ENCODE peak calls at places on chromosome 18, in six cellular contexts. One of them, this sample, is unnamed.

GRCh38 chr18:22734812-22735627 is 198.1 kb upstream of the RBBP8 start:
- DNase-seq in body of pancreas: no peak
- DNase-seq in esophagus squamous epithelium: no peak
- DNase-seq in heart left ventricle: no peak
- DNase-seq in HCT116: no peak
- DNase-seq in HepG2: no peak
- DNase-seq in this sample: no peak

GRCh38 chr18:74082476-74083070 is 65.1 kb downstream of the FBXO15 start:
- DNase-seq in body of pancreas: peak
- DNase-seq in esophagus squamous epithelium: no peak
- DNase-seq in heart left ventricle: no peak
- DNase-seq in HCT116: peak
- DNase-seq in HepG2: peak
- DNase-seq in this sample: peak

GRCh38 chr18:76988827-76989646 is 143.5 kb downstream of the MBP start:
- DNase-seq in body of pancreas: no peak
- DNase-seq in esophagus squamous epithelium: no peak
- DNase-seq in heart left ventricle: no peak
- DNase-seq in HCT116: no peak
- DNase-seq in HepG2: no peak
- DNase-seq in this sample: no peak

GRCh38 chr18:38413202-38413601 is 847.6 kb upstream of the CELF4 start:
- DNase-seq in body of pancreas: no peak
- DNase-seq in esophagus squamous epithelium: no peak
- DNase-seq in heart left ventricle: no peak
- DNase-seq in HCT116: no peak
- DNase-seq in HepG2: no peak
- DNase-seq in this sample: no peak

GRCh38 chr18:57220485-57220884 is 73.6 kb downstream of the BOD1L2 start:
- DNase-seq in body of pancreas: no peak
- DNase-seq in esophagus squamous epithelium: no peak
- DNase-seq in heart left ventricle: no peak
- DNase-seq in HCT116: no peak
- DNase-seq in HepG2: no peak
- DNase-seq in this sample: no peak

GRCh38 chr18:61286867-61287266 is 46.4 kb upstream of the CDH20 start:
- DNase-seq in body of pancreas: no peak
- DNase-seq in esophagus squamous epithelium: no peak
- DNase-seq in heart left ventricle: no peak
- DNase-seq in HCT116: no peak
- DNase-seq in HepG2: no peak
- DNase-seq in this sample: no peak

GRCh38 chr18:58373486-58373885 is 255.4 kb downstream of the ALPK2 start:
- DNase-seq in body of pancreas: no peak
- DNase-seq in esophagus squamous epithelium: no peak
- DNase-seq in heart left ventricle: no peak
- DNase-seq in HCT116: no peak
- DNase-seq in HepG2: no peak
- DNase-seq in this sample: no peak

GRCh38 chr18:40109251-40110049 is 1845.6 kb upstream of the PIK3C3 start:
- DNase-seq in body of pancreas: no peak
- DNase-seq in esophagus squamous epithelium: no peak
- DNase-seq in heart left ventricle: no peak
- DNase-seq in HCT116: no peak
- DNase-seq in HepG2: no peak
- DNase-seq in this sample: no peak

GRCh38 chr18:8952796-8953760 is 149.4 kb upstream of the NDUFV2 start:
- DNase-seq in body of pancreas: no peak
- DNase-seq in esophagus squamous epithelium: no peak
- DNase-seq in heart left ventricle: no peak
- DNase-seq in HCT116: no peak
- DNase-seq in HepG2: no peak
- DNase-seq in this sample: no peak

GRCh38 chr18:49030692-49031443 is 80.1 kb upstream of the SMAD7 start:
- DNase-seq in body of pancreas: no peak
- DNase-seq in esophagus squamous epithelium: no peak
- DNase-seq in heart left ventricle: no peak
- DNase-seq in HCT116: no peak
- DNase-seq in HepG2: no peak
- DNase-seq in this sample: no peak

DNA sequence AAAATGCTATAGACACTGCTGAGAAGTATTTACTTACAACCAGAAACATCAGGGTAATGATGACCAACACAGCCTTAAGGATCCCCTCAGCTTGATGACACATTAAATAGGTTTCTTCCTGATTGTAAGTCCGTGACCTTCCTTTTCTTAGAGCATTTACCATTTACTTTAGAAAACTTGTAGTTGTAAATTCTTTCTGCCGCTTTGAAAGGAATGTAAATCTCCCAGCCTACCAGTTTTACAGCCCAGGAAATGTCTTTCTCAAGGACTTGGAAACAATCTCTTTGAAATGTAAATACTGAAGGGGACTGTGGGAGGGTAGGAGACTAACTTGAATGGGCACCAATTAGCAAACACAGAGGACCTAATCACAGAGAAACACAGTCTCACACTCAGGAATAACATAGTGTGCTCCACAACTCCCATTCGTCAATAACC is 278.6 kb downstream of the DSC3 start:
- DNase-seq in body of pancreas: no peak
- DNase-seq in esophagus squamous epithelium: no peak
- DNase-seq in heart left ventricle: no peak
- DNase-seq in HCT116: no peak
- DNase-seq in HepG2: no peak
- DNase-seq in this sample: no peak
- H3K27ac ChIP-seq in body of pancreas: no peak
- H3K27ac ChIP-seq in esophagus squamous epithelium: no peak
- H3K27ac ChIP-seq in heart left ventricle: no peak
- H3K27ac ChIP-seq in HCT116: no peak
- H3K27ac ChIP-seq in HepG2: no peak
- H3K27ac ChIP-seq in this sample: no peak

GRCh38 chr18:2919600-2919999 is 72.8 kb downstream of the EMILIN2 start:
- DNase-seq in body of pancreas: no peak
- DNase-seq in esophagus squamous epithelium: no peak
- DNase-seq in heart left ventricle: no peak
- DNase-seq in HCT116: no peak
- DNase-seq in HepG2: no peak
- DNase-seq in this sample: no peak

GRCh38 chr18:2920546-2921343 is 73.9 kb downstream of the EMILIN2 start:
- DNase-seq in body of pancreas: no peak
- DNase-seq in esophagus squamous epithelium: no peak
- DNase-seq in heart left ventricle: no peak
- DNase-seq in HCT116: no peak
- DNase-seq in HepG2: no peak
- DNase-seq in this sample: no peak

GRCh38 chr18:2921778-2922177 is 75.0 kb downstream of the EMILIN2 start:
- DNase-seq in body of pancreas: no peak
- DNase-seq in esophagus squamous epithelium: no peak
- DNase-seq in heart left ventricle: no peak
- DNase-seq in HCT116: no peak
- DNase-seq in HepG2: no peak
- DNase-seq in this sample: peak

GRCh38 chr18:2918761-2919550 is 72.2 kb downstream of the EMILIN2 start:
- DNase-seq in body of pancreas: no peak
- DNase-seq in esophagus squamous epithelium: no peak
- DNase-seq in heart left ventricle: no peak
- DNase-seq in HCT116: no peak
- DNase-seq in HepG2: no peak
- DNase-seq in this sample: no peak

GRCh38 chr18:2920027-2920426 is 73.2 kb downstream of the EMILIN2 start:
- DNase-seq in body of pancreas: no peak
- DNase-seq in esophagus squamous epithelium: no peak
- DNase-seq in heart left ventricle: no peak
- DNase-seq in HCT116: no peak
- DNase-seq in HepG2: no peak
- DNase-seq in this sample: peak
- TF ChIP-seq CTCF in body of pancreas: no peak
- TF ChIP-seq CTCF in esophagus squamous epithelium: no peak
- TF ChIP-seq CTCF in heart left ventricle: no peak
- TF ChIP-seq CTCF in HCT116: no peak
- TF ChIP-seq CTCF in HepG2: no peak
- TF ChIP-seq CTCF in this sample: no peak

GRCh38 chr18:3455090-3455640 is 5.2 kb downstream of the TGIF1 start:
- DNase-seq in body of pancreas: no peak
- DNase-seq in esophagus squamous epithelium: no peak
- DNase-seq in heart left ventricle: no peak
- DNase-seq in HCT116: no peak
- DNase-seq in HepG2: no peak
- DNase-seq in this sample: no peak

GRCh38 chr18:3456686-3457069 is 6.7 kb downstream of the TGIF1 start:
- DNase-seq in body of pancreas: no peak
- DNase-seq in esophagus squamous epithelium: no peak
- DNase-seq in heart left ventricle: no peak
- DNase-seq in HCT116: no peak
- DNase-seq in HepG2: peak
- DNase-seq in this sample: no peak

GRCh38 chr18:3454365-3455089 is 4.6 kb downstream of the TGIF1 start:
- DNase-seq in body of pancreas: peak
- DNase-seq in esophagus squamous epithelium: no peak
- DNase-seq in heart left ventricle: peak
- DNase-seq in HCT116: no peak
- DNase-seq in HepG2: peak
- DNase-seq in this sample: no peak

GRCh38 chr18:3457261-3457724 is 7.3 kb downstream of the TGIF1 start:
- DNase-seq in body of pancreas: peak
- DNase-seq in esophagus squamous epithelium: no peak
- DNase-seq in heart left ventricle: no peak
- DNase-seq in HCT116: no peak
- DNase-seq in HepG2: no peak
- DNase-seq in this sample: no peak

GRCh38 chr18:3455938-3456685 is 6.1 kb downstream of the TGIF1 start:
- DNase-seq in body of pancreas: no peak
- DNase-seq in esophagus squamous epithelium: no peak
- DNase-seq in heart left ventricle: no peak
- DNase-seq in HCT116: no peak
- DNase-seq in HepG2: peak
- DNase-seq in this sample: no peak
- TF ChIP-seq POLR2A in body of pancreas: peak
- TF ChIP-seq POLR2A in esophagus squamous epithelium: no peak
- TF ChIP-seq POLR2A in heart left ventricle: no peak
- TF ChIP-seq POLR2A in HCT116: no peak
- TF ChIP-seq POLR2A in HepG2: no peak
- TF ChIP-seq POLR2A in this sample: no peak

GRCh38 chr18:63155910-63156773 is 163.4 kb downstream of the BCL2 start:
- DNase-seq in body of pancreas: no peak
- DNase-seq in esophagus squamous epithelium: no peak
- DNase-seq in heart left ventricle: no peak
- DNase-seq in HCT116: no peak
- DNase-seq in HepG2: no peak
- DNase-seq in this sample: no peak
- H3K27ac ChIP-seq in body of pancreas: peak
- H3K27ac ChIP-seq in esophagus squamous epithelium: peak
- H3K27ac ChIP-seq in heart left ventricle: no peak
- H3K27ac ChIP-seq in HCT116: no peak
- H3K27ac ChIP-seq in HepG2: no peak
- H3K27ac ChIP-seq in this sample: no peak

GRCh38 chr18:59547691-59548182 is 149.5 kb downstream of the CCBE1 start:
- DNase-seq in body of pancreas: no peak
- DNase-seq in esophagus squamous epithelium: no peak
- DNase-seq in heart left ventricle: no peak
- DNase-seq in HCT116: no peak
- DNase-seq in HepG2: no peak
- DNase-seq in this sample: no peak
- TF ChIP-seq CTCF in body of pancreas: no peak
- TF ChIP-seq CTCF in esophagus squamous epithelium: no peak
- TF ChIP-seq CTCF in heart left ventricle: no peak
- TF ChIP-seq CTCF in HCT116: no peak
- TF ChIP-seq CTCF in HepG2: no peak
- TF ChIP-seq CTCF in this sample: peak

DNA sequence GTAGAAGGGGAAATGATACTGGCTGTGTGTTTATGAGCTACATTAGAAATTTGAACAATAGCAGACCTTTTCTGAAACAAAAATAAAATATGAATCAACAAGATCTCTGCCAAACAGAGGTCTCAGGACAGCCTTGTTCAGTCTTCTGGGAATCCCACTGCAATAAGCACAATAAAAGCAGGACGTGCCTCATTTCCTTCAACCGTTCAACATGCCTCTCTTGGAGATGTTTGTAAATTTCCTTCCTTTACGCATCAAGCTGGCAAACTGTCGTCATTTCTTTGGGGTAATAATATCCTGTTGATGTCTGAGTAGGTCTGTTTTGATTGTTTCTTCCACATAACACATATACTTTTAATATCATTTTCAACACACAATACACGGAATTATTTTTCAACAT is 77.2 kb downstream of the TCF4 start:
- DNase-seq in body of pancreas: no peak
- DNase-seq in esophagus squamous epithelium: no peak
- DNase-seq in heart left ventricle: peak
- DNase-seq in HCT116: no peak
- DNase-seq in HepG2: no peak
- DNase-seq in this sample: no peak
- TF ChIP-seq POLR2A in body of pancreas: no peak
- TF ChIP-seq POLR2A in esophagus squamous epithelium: peak
- TF ChIP-seq POLR2A in heart left ventricle: no peak
- TF ChIP-seq POLR2A in HCT116: no peak
- TF ChIP-seq POLR2A in HepG2: no peak
- TF ChIP-seq POLR2A in this sample: no peak

DNA sequence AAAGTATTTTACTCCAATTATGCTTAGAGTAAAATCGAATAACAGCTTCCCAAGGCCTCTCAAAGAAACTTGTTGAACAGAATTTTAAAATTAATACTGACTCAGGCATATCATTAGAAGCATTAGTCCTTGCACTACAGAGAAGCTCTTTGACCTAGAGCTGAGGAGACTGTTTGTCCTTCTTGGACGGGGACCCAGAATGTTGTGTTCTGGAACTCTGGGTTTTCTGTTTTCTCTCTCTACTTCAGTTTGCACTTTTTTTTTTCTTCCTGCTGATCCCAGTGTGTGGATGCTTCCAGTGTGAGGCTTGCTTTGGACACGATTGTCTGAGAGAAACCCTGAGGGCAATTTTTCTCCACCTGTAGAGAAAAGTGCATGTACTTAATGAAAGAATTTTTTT is 847.6 kb downstream of the SOCS6 start:
- DNase-seq in body of pancreas: no peak
- DNase-seq in esophagus squamous epithelium: no peak
- DNase-seq in heart left ventricle: no peak
- DNase-seq in HCT116: no peak
- DNase-seq in HepG2: no peak
- DNase-seq in this sample: no peak
- H3K27ac ChIP-seq in body of pancreas: no peak
- H3K27ac ChIP-seq in esophagus squamous epithelium: no peak
- H3K27ac ChIP-seq in heart left ventricle: no peak
- H3K27ac ChIP-seq in HCT116: no peak
- H3K27ac ChIP-seq in HepG2: no peak
- H3K27ac ChIP-seq in this sample: no peak

GRCh38 chr18:45835057-45835634 is 9.7 kb downstream of the SIGLEC15 start:
- DNase-seq in body of pancreas: no peak
- DNase-seq in esophagus squamous epithelium: no peak
- DNase-seq in heart left ventricle: no peak
- DNase-seq in HCT116: no peak
- DNase-seq in HepG2: no peak
- DNase-seq in this sample: no peak

GRCh38 chr18:45838302-45839070 is 13.0 kb downstream of the SIGLEC15 start:
- DNase-seq in body of pancreas: no peak
- DNase-seq in esophagus squamous epithelium: no peak
- DNase-seq in heart left ventricle: no peak
- DNase-seq in HCT116: no peak
- DNase-seq in HepG2: no peak
- DNase-seq in this sample: no peak

GRCh38 chr18:45839415-45840395 is 14.2 kb downstream of the SIGLEC15 start:
- DNase-seq in body of pancreas: peak
- DNase-seq in esophagus squamous epithelium: no peak
- DNase-seq in heart left ventricle: no peak
- DNase-seq in HCT116: peak
- DNase-seq in HepG2: peak
- DNase-seq in this sample: no peak

GRCh38 chr18:45836242-45837215 is 11.1 kb downstream of the SIGLEC15 start:
- DNase-seq in body of pancreas: no peak
- DNase-seq in esophagus squamous epithelium: no peak
- DNase-seq in heart left ventricle: no peak
- DNase-seq in HCT116: no peak
- DNase-seq in HepG2: no peak
- DNase-seq in this sample: no peak

GRCh38 chr18:45837283-45838070 is 12.0 kb downstream of the SIGLEC15 start:
- DNase-seq in body of pancreas: peak
- DNase-seq in esophagus squamous epithelium: no peak
- DNase-seq in heart left ventricle: peak
- DNase-seq in HCT116: no peak
- DNase-seq in HepG2: no peak
- DNase-seq in this sample: peak
- TF ChIP-seq CTCF in body of pancreas: peak
- TF ChIP-seq CTCF in esophagus squamous epithelium: no peak
- TF ChIP-seq CTCF in heart left ventricle: peak
- TF ChIP-seq CTCF in HCT116: no peak
- TF ChIP-seq CTCF in HepG2: no peak
- TF ChIP-seq CTCF in this sample: peak